ENCODE peak calls at places on chromosomes 13 and 19, in eight cellular contexts. One of them, this sample, is unnamed.

GRCh38 chr13:71218960-71219359 is 648.0 kb downstream of the DACH1 start:
- DNase-seq in body of pancreas: no peak
- DNase-seq in cardiac muscle cell: peak; percentile 3
- DNase-seq in CD8-positive, alpha-beta memory T cell: no peak
- DNase-seq in Karpas-422: peak; percentile 42
- DNase-seq in mammary epithelial cell: no peak
- DNase-seq in aorta: no peak
- DNase-seq in uterus: no peak
- DNase-seq in this sample: no peak

GRCh38 chr19:1211494-1212234 is 6.1 kb downstream of the STK11 start:
- DNase-seq in body of pancreas: peak; percentile 88
- DNase-seq in cardiac muscle cell: no peak
- DNase-seq in CD8-positive, alpha-beta memory T cell: no peak
- DNase-seq in Karpas-422: no peak
- DNase-seq in mammary epithelial cell: peak; percentile 57
- DNase-seq in aorta: no peak
- DNase-seq in uterus: peak; percentile 76
- DNase-seq in this sample: no peak

GRCh38 chr13:37168151-37168550 is 62.7 kb upstream of the CSNK1A1L start:
- DNase-seq in body of pancreas: no peak
- DNase-seq in cardiac muscle cell: no peak
- DNase-seq in CD8-positive, alpha-beta memory T cell: no peak
- DNase-seq in Karpas-422: no peak
- DNase-seq in mammary epithelial cell: no peak
- DNase-seq in aorta: no peak
- DNase-seq in uterus: no peak
- DNase-seq in this sample: no peak

GRCh38 chr13:53781941-53782340 is 753.3 kb downstream of the OLFM4 start:
- DNase-seq in body of pancreas: no peak
- DNase-seq in cardiac muscle cell: peak; percentile 18
- DNase-seq in CD8-positive, alpha-beta memory T cell: no peak
- DNase-seq in Karpas-422: no peak
- DNase-seq in mammary epithelial cell: no peak
- DNase-seq in aorta: no peak
- DNase-seq in uterus: no peak
- DNase-seq in this sample: no peak

GRCh38 chr13:42279986-42280385 is 8.0 kb downstream of the AKAP11 start:
- DNase-seq in body of pancreas: no peak
- DNase-seq in cardiac muscle cell: no peak
- DNase-seq in CD8-positive, alpha-beta memory T cell: no peak
- DNase-seq in Karpas-422: peak; percentile 39
- DNase-seq in mammary epithelial cell: no peak
- DNase-seq in aorta: no peak
- DNase-seq in uterus: no peak
- DNase-seq in this sample: no peak

GRCh38 chr13:111210488-111210887 is 95.4 kb downstream of the ARHGEF7 start:
- DNase-seq in body of pancreas: peak; percentile 26
- DNase-seq in cardiac muscle cell: no peak
- DNase-seq in CD8-positive, alpha-beta memory T cell: no peak
- DNase-seq in Karpas-422: no peak
- DNase-seq in mammary epithelial cell: no peak
- DNase-seq in aorta: peak; percentile 80
- DNase-seq in uterus: no peak
- DNase-seq in this sample: no peak

GRCh38 chr13:110627761-110628476 is 12.6 kb downstream of the NAXD start:
- DNase-seq in body of pancreas: no peak
- DNase-seq in cardiac muscle cell: no peak
- DNase-seq in CD8-positive, alpha-beta memory T cell: no peak
- DNase-seq in Karpas-422: no peak
- DNase-seq in mammary epithelial cell: no peak
- DNase-seq in aorta: no peak
- DNase-seq in uterus: no peak
- DNase-seq in this sample: no peak

GRCh38 chr13:102948006-102948405 is 102.2 kb downstream of the ERCC5 start:
- DNase-seq in body of pancreas: no peak
- DNase-seq in cardiac muscle cell: no peak
- DNase-seq in CD8-positive, alpha-beta memory T cell: no peak
- DNase-seq in Karpas-422: no peak
- DNase-seq in mammary epithelial cell: no peak
- DNase-seq in aorta: no peak
- DNase-seq in uterus: no peak
- DNase-seq in this sample: no peak

GRCh38 chr19:50377051-50377441 is 789 bp downstream of the NR1H2 start:
- DNase-seq in body of pancreas: peak; percentile 62
- DNase-seq in cardiac muscle cell: peak; percentile 21
- DNase-seq in CD8-positive, alpha-beta memory T cell: peak; percentile 58
- DNase-seq in Karpas-422: no peak
- DNase-seq in mammary epithelial cell: no peak
- DNase-seq in aorta: no peak
- DNase-seq in uterus: peak; percentile 51
- DNase-seq in this sample: peak; percentile 62

GRCh38 chr19:41887711-41888382 is 4.9 kb downstream of the ARHGEF1 start:
- DNase-seq in body of pancreas: peak; percentile 58
- DNase-seq in cardiac muscle cell: no peak
- DNase-seq in CD8-positive, alpha-beta memory T cell: peak; percentile 76
- DNase-seq in Karpas-422: no peak
- DNase-seq in mammary epithelial cell: peak; percentile 99
- DNase-seq in aorta: no peak
- DNase-seq in uterus: no peak
- DNase-seq in this sample: peak; percentile 78

GRCh38 chr19:58033741-58034475 is at the start of gene ZSCAN1:
- DNase-seq in body of pancreas: peak; percentile 82
- DNase-seq in cardiac muscle cell: peak; percentile 92
- DNase-seq in CD8-positive, alpha-beta memory T cell: no peak
- DNase-seq in Karpas-422: no peak
- DNase-seq in mammary epithelial cell: peak; percentile 11
- DNase-seq in aorta: peak; percentile 90
- DNase-seq in uterus: peak; percentile 72
- DNase-seq in this sample: no peak

GRCh38 chr19:51971624-51972023 is 15.0 kb downstream of the ZNF350 start:
- DNase-seq in body of pancreas: no peak
- DNase-seq in cardiac muscle cell: no peak
- DNase-seq in CD8-positive, alpha-beta memory T cell: no peak
- DNase-seq in Karpas-422: peak; percentile 53
- DNase-seq in mammary epithelial cell: peak; percentile 24
- DNase-seq in aorta: no peak
- DNase-seq in uterus: no peak
- DNase-seq in this sample: peak; percentile 8

GRCh38 chr13:37540228-37540627 is 58.3 kb downstream of the POSTN start:
- DNase-seq in body of pancreas: no peak
- DNase-seq in cardiac muscle cell: no peak
- DNase-seq in CD8-positive, alpha-beta memory T cell: no peak
- DNase-seq in Karpas-422: no peak
- DNase-seq in mammary epithelial cell: peak; percentile 20
- DNase-seq in aorta: no peak
- DNase-seq in uterus: no peak
- DNase-seq in this sample: no peak

GRCh38 chr19:48627211-48627864 is 8.0 kb downstream of the SPHK2 start:
- DNase-seq in body of pancreas: no peak
- DNase-seq in cardiac muscle cell: no peak
- DNase-seq in CD8-positive, alpha-beta memory T cell: no peak
- DNase-seq in Karpas-422: no peak
- DNase-seq in mammary epithelial cell: peak; percentile 71
- DNase-seq in aorta: peak; percentile 74
- DNase-seq in uterus: no peak
- DNase-seq in this sample: no peak

GRCh38 chr19:10076535-10076934 is 9.6 kb upstream of the SHFL start:
- DNase-seq in body of pancreas: no peak
- DNase-seq in cardiac muscle cell: no peak
- DNase-seq in CD8-positive, alpha-beta memory T cell: no peak
- DNase-seq in Karpas-422: no peak
- DNase-seq in mammary epithelial cell: no peak
- DNase-seq in aorta: no peak
- DNase-seq in uterus: no peak
- DNase-seq in this sample: no peak

GRCh38 chr13:78660130-78660857 is 1.3 kb upstream of the OBI1 start:
- DNase-seq in body of pancreas: peak; percentile 14
- DNase-seq in cardiac muscle cell: no peak
- DNase-seq in CD8-positive, alpha-beta memory T cell: no peak
- DNase-seq in Karpas-422: no peak
- DNase-seq in mammary epithelial cell: no peak
- DNase-seq in aorta: no peak
- DNase-seq in uterus: no peak
- DNase-seq in this sample: peak; percentile 12

GRCh38 chr19:55590621-55591020 is 8.7 kb downstream of the FIZ1 start:
- DNase-seq in body of pancreas: no peak
- DNase-seq in cardiac muscle cell: no peak
- DNase-seq in CD8-positive, alpha-beta memory T cell: no peak
- DNase-seq in Karpas-422: peak; percentile 92
- DNase-seq in mammary epithelial cell: no peak
- DNase-seq in aorta: no peak
- DNase-seq in uterus: no peak
- DNase-seq in this sample: no peak

GRCh38 chr13:20387441-20387971 is 138.2 kb downstream of the CRYL1 start:
- DNase-seq in body of pancreas: no peak
- DNase-seq in cardiac muscle cell: no peak
- DNase-seq in CD8-positive, alpha-beta memory T cell: no peak
- DNase-seq in Karpas-422: no peak
- DNase-seq in mammary epithelial cell: peak; percentile 87
- DNase-seq in aorta: no peak
- DNase-seq in uterus: no peak
- DNase-seq in this sample: no peak

DNA sequence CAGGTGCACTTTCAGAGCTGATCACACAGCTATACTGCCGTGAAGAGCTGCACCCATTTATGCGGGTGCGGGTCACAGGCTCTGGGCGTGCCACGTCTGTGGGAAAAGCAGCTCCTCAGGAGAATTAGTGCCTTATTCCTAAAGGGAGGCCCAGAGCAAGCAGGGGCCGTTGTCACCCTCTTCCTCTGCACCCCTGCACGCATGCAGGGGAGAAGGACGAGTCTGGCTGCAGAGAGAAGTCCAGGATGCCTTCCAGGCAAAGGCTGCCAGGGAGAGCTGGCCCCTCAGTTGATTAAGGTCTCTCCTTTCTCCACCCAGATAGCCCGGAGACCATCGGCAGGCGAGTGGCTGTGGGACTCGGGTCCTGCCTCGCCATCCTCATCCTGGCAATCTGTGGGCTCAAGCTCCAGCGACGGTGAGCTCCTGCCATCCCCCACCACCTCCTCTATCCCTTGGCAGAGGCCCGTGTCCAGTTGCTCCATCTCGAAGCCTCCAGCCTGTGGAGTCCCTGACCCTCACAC is 3.1 kb upstream of the FFAR1 start:
- DNase-seq in body of pancreas: peak; percentile 7
- DNase-seq in cardiac muscle cell: no peak
- DNase-seq in CD8-positive, alpha-beta memory T cell: no peak
- DNase-seq in Karpas-422: peak; percentile 24
- DNase-seq in mammary epithelial cell: no peak
- DNase-seq in aorta: peak; percentile 55
- DNase-seq in uterus: no peak
- DNase-seq in this sample: no peak
- H3K4me1 ChIP-seq in body of pancreas: no peaks in the 10 kb centered on the region
- H3K4me1 ChIP-seq in cardiac muscle cell: no peaks in the 10 kb centered on the region
- H3K4me1 ChIP-seq in CD8-positive, alpha-beta memory T cell: peaks cover 21% of the 10 kb centered on the region
- H3K4me1 ChIP-seq in Karpas-422: peaks cover 56% of the 10 kb centered on the region
- H3K4me1 ChIP-seq in mammary epithelial cell: no peaks in the 10 kb centered on the region
- H3K4me1 ChIP-seq in aorta: no peaks in the 10 kb centered on the region
- H3K4me1 ChIP-seq in uterus: no peaks in the 10 kb centered on the region
- H3K4me1 ChIP-seq in this sample: peaks cover 28% of the 10 kb centered on the region

DNA sequence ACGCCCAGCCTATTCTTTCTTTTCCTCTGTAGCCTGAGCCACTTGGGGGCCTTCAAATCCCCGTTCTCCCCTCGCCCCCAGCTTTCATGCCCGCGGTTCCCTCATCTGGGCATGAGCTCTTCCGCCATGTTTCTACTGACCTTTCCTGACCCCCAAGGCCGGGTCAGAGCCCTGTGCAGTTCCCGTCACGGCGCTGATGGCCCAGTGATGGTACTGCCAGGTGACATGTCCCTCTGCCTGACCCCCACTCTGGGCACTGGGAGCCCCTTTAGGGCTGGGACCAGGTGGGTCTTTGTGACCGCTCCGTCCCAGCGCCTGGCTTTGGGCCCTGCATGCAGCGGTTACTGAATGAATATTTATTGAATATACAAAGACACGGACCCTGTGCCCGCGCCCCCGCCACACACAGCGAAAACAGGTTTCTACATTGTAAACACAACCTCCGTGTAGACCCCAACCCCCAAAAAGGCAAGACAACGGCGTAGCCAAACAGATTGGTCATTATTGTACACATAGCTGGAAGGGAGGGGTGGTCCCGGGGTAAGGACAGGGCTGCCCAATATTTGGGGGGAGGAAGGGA is 7.7 kb downstream of the GPR108 start:
- DNase-seq in body of pancreas: no peak
- DNase-seq in cardiac muscle cell: no peak
- DNase-seq in CD8-positive, alpha-beta memory T cell: no peak
- DNase-seq in Karpas-422: no peak
- DNase-seq in mammary epithelial cell: no peak
- DNase-seq in aorta: no peak
- DNase-seq in uterus: no peak
- DNase-seq in this sample: no peak
- H3K4me3 ChIP-seq in body of pancreas: no peak overlapping the region
- H3K4me3 ChIP-seq in cardiac muscle cell: no peak overlapping the region
- H3K4me3 ChIP-seq in CD8-positive, alpha-beta memory T cell: no peak overlapping the region
- H3K4me3 ChIP-seq in Karpas-422: no peak overlapping the region
- H3K4me3 ChIP-seq in mammary epithelial cell: no peak overlapping the region
- H3K4me3 ChIP-seq in aorta: no peak overlapping the region
- H3K4me3 ChIP-seq in uterus: no peak overlapping the region
- H3K4me3 ChIP-seq in this sample: no peak overlapping the region

GRCh38 chr19:45645068-45645630 is 6.0 kb upstream of the EML2 start:
- DNase-seq in body of pancreas: no peak
- DNase-seq in cardiac muscle cell: no peak
- DNase-seq in CD8-positive, alpha-beta memory T cell: no peak
- DNase-seq in Karpas-422: peak; percentile 49
- DNase-seq in mammary epithelial cell: no peak
- DNase-seq in aorta: no peak
- DNase-seq in uterus: no peak
- DNase-seq in this sample: no peak
- H3K27ac ChIP-seq in body of pancreas: no peak overlapping the region
- H3K27ac ChIP-seq in cardiac muscle cell: no peak overlapping the region
- H3K27ac ChIP-seq in CD8-positive, alpha-beta memory T cell: no peak overlapping the region
- H3K27ac ChIP-seq in Karpas-422: no peak overlapping the region
- H3K27ac ChIP-seq in mammary epithelial cell: no peak overlapping the region
- H3K27ac ChIP-seq in aorta: no peak overlapping the region
- H3K27ac ChIP-seq in uterus: no peak overlapping the region
- H3K27ac ChIP-seq in this sample: peak overlapping the region; percentile 30

DNA sequence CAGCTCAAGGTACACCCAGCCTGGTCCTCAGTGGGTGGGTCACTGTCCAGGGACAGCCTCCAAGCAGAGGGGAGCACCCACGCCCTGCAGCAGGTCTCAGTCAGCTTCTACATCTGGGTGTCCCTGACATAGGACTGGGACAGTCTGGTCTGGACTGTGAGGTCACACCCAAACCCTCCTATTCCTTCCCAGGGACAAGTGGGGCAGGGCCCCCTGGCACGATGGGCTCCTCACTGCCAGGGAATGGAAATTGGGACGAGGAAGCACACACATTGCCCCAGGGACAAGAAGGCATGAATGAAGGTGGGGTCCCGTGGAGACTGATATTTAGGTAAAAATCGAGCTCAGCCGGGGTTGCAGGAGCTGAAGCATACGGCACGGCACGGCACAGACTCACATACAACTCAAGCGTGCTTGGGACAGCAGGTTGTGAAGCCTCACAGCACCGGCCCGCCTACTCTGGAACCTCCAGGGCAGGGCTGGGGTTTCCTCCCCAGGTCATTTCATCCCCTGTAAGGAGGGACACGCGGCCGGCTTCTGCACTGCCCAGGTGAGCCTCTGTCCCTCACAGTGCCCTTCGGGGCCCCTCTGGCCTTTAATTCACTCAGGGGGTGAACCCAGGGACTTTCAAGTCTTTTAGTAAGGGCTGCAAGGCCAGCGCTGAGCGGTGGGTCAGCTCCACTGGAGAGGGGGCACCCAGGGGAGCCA is 3.5 kb downstream of the PNMA8B start:
- DNase-seq in body of pancreas: no peak
- DNase-seq in cardiac muscle cell: no peak
- DNase-seq in CD8-positive, alpha-beta memory T cell: no peak
- DNase-seq in Karpas-422: peak; percentile 54
- DNase-seq in mammary epithelial cell: no peak
- DNase-seq in aorta: peak; percentile 69
- DNase-seq in uterus: no peak
- DNase-seq in this sample: no peak
- H3K4me1 ChIP-seq in body of pancreas: peaks cover 33% of the 10 kb centered on the region
- H3K4me1 ChIP-seq in cardiac muscle cell: peaks cover 6% of the 10 kb centered on the region
- H3K4me1 ChIP-seq in CD8-positive, alpha-beta memory T cell: peaks cover 12% of the 10 kb centered on the region
- H3K4me1 ChIP-seq in Karpas-422: no peaks in the 10 kb centered on the region
- H3K4me1 ChIP-seq in mammary epithelial cell: peaks cover 25% of the 10 kb centered on the region
- H3K4me1 ChIP-seq in aorta: no peaks in the 10 kb centered on the region
- H3K4me1 ChIP-seq in uterus: peaks cover 23% of the 10 kb centered on the region
- H3K4me1 ChIP-seq in this sample: peaks cover 36% of the 10 kb centered on the region

This sample was measured in CD4-positive, alpha-beta memory T cell.